ENCODE peak calls at places on chromosomes 12 and 14, in seven cellular contexts. One of them, this sample, is unnamed.

GRCh38 chr12:44088647-44089046 is 252.8 kb downstream of the TMEM117 start:
- DNase-seq in HTR-8/SVneo: no peak
- DNase-seq in natural killer cell: no peak
- DNase-seq in HEK293T: no peak
- DNase-seq in HCT116: no peak
- DNase-seq in GM06990: no peak
- DNase-seq in stimulated activated CD4-positive, alpha-beta T cell treated with anti-CD3 and anti-CD28 coated beads, Interleukin-4, amount 100 ng/mL, for 24 hours: no peak
- DNase-seq in this sample: no peak

GRCh38 chr12:124347335-124347734 is 52.4 kb downstream of the RFLNA start:
- DNase-seq in HTR-8/SVneo: no peak
- DNase-seq in natural killer cell: no peak
- DNase-seq in HEK293T: no peak
- DNase-seq in HCT116: no peak
- DNase-seq in GM06990: no peak
- DNase-seq in stimulated activated CD4-positive, alpha-beta T cell treated with anti-CD3 and anti-CD28 coated beads, Interleukin-4, amount 100 ng/mL, for 24 hours: no peak
- DNase-seq in this sample: no peak

GRCh38 chr12:122086641-122087285 is 8.2 kb downstream of the MLXIP start:
- DNase-seq in HTR-8/SVneo: no peak
- DNase-seq in natural killer cell: no peak
- DNase-seq in HEK293T: no peak
- DNase-seq in HCT116: no peak
- DNase-seq in GM06990: no peak
- DNase-seq in stimulated activated CD4-positive, alpha-beta T cell treated with anti-CD3 and anti-CD28 coated beads, Interleukin-4, amount 100 ng/mL, for 24 hours: no peak
- DNase-seq in this sample: no peak

GRCh38 chr12:7154042-7154441 is 23.9 kb downstream of the CLSTN3 start:
- DNase-seq in HTR-8/SVneo: no peak
- DNase-seq in natural killer cell: no peak
- DNase-seq in HEK293T: no peak
- DNase-seq in HCT116: no peak
- DNase-seq in GM06990: no peak
- DNase-seq in stimulated activated CD4-positive, alpha-beta T cell treated with anti-CD3 and anti-CD28 coated beads, Interleukin-4, amount 100 ng/mL, for 24 hours: no peak
- DNase-seq in this sample: no peak

GRCh38 chr12:15274561-15274967 is 47.7 kb upstream of the PTPRO start:
- DNase-seq in HTR-8/SVneo: no peak
- DNase-seq in natural killer cell: no peak
- DNase-seq in HEK293T: no peak
- DNase-seq in HCT116: no peak
- DNase-seq in GM06990: no peak
- DNase-seq in stimulated activated CD4-positive, alpha-beta T cell treated with anti-CD3 and anti-CD28 coated beads, Interleukin-4, amount 100 ng/mL, for 24 hours: no peak
- DNase-seq in this sample: no peak

GRCh38 chr14:96362071-96362964 is 823 bp downstream of the ATG2B start:
- DNase-seq in HTR-8/SVneo: peak
- DNase-seq in natural killer cell: peak
- DNase-seq in HEK293T: peak
- DNase-seq in HCT116: peak
- DNase-seq in GM06990: peak
- DNase-seq in stimulated activated CD4-positive, alpha-beta T cell treated with anti-CD3 and anti-CD28 coated beads, Interleukin-4, amount 100 ng/mL, for 24 hours: peak
- DNase-seq in this sample: no peak

GRCh38 chr12:107670999-107671643 is 14.5 kb upstream of the PWP1 start:
- DNase-seq in HTR-8/SVneo: no peak
- DNase-seq in natural killer cell: no peak
- DNase-seq in HEK293T: peak
- DNase-seq in HCT116: peak
- DNase-seq in GM06990: peak
- DNase-seq in stimulated activated CD4-positive, alpha-beta T cell treated with anti-CD3 and anti-CD28 coated beads, Interleukin-4, amount 100 ng/mL, for 24 hours: peak
- DNase-seq in this sample: no peak

GRCh38 chr12:15596174-15596573 is 193.0 kb downstream of the EPS8 start:
- DNase-seq in HTR-8/SVneo: no peak
- DNase-seq in natural killer cell: no peak
- DNase-seq in HEK293T: no peak
- DNase-seq in HCT116: no peak
- DNase-seq in GM06990: no peak
- DNase-seq in stimulated activated CD4-positive, alpha-beta T cell treated with anti-CD3 and anti-CD28 coated beads, Interleukin-4, amount 100 ng/mL, for 24 hours: no peak
- DNase-seq in this sample: no peak

GRCh38 chr14:100747021-100747586 is 20.4 kb downstream of the DLK1 start:
- DNase-seq in HTR-8/SVneo: no peak
- DNase-seq in natural killer cell: no peak
- DNase-seq in HEK293T: no peak
- DNase-seq in HCT116: peak
- DNase-seq in GM06990: no peak
- DNase-seq in stimulated activated CD4-positive, alpha-beta T cell treated with anti-CD3 and anti-CD28 coated beads, Interleukin-4, amount 100 ng/mL, for 24 hours: no peak
- DNase-seq in this sample: no peak

GRCh38 chr12:29051221-29051620 is 97.9 kb upstream of the FAR2 start:
- DNase-seq in HTR-8/SVneo: no peak
- DNase-seq in natural killer cell: no peak
- DNase-seq in HEK293T: no peak
- DNase-seq in HCT116: no peak
- DNase-seq in GM06990: no peak
- DNase-seq in stimulated activated CD4-positive, alpha-beta T cell treated with anti-CD3 and anti-CD28 coated beads, Interleukin-4, amount 100 ng/mL, for 24 hours: no peak
- DNase-seq in this sample: no peak

GRCh38 chr12:15151141-15152091 is 69.8 kb downstream of the RERG start:
- DNase-seq in HTR-8/SVneo: no peak
- DNase-seq in natural killer cell: no peak
- DNase-seq in HEK293T: no peak
- DNase-seq in HCT116: peak
- DNase-seq in GM06990: no peak
- DNase-seq in stimulated activated CD4-positive, alpha-beta T cell treated with anti-CD3 and anti-CD28 coated beads, Interleukin-4, amount 100 ng/mL, for 24 hours: no peak
- DNase-seq in this sample: peak

GRCh38 chr14:73008501-73008900 is 18.4 kb downstream of the ZFYVE1 start:
- DNase-seq in HTR-8/SVneo: no peak
- DNase-seq in natural killer cell: no peak
- DNase-seq in HEK293T: no peak
- DNase-seq in HCT116: no peak
- DNase-seq in GM06990: no peak
- DNase-seq in stimulated activated CD4-positive, alpha-beta T cell treated with anti-CD3 and anti-CD28 coated beads, Interleukin-4, amount 100 ng/mL, for 24 hours: no peak
- DNase-seq in this sample: no peak

GRCh38 chr14:77022219-77022852 is 6.2 kb downstream of the IRF2BPL start:
- DNase-seq in HTR-8/SVneo: no peak
- DNase-seq in natural killer cell: no peak
- DNase-seq in HEK293T: no peak
- DNase-seq in HCT116: no peak
- DNase-seq in GM06990: peak
- DNase-seq in stimulated activated CD4-positive, alpha-beta T cell treated with anti-CD3 and anti-CD28 coated beads, Interleukin-4, amount 100 ng/mL, for 24 hours: no peak
- DNase-seq in this sample: no peak

GRCh38 chr12:96416033-96416790 is 16.0 kb upstream of the CDK17 start:
- DNase-seq in HTR-8/SVneo: no peak
- DNase-seq in natural killer cell: no peak
- DNase-seq in HEK293T: no peak
- DNase-seq in HCT116: no peak
- DNase-seq in GM06990: no peak
- DNase-seq in stimulated activated CD4-positive, alpha-beta T cell treated with anti-CD3 and anti-CD28 coated beads, Interleukin-4, amount 100 ng/mL, for 24 hours: no peak
- DNase-seq in this sample: no peak

GRCh38 chr12:90027889-90028570 is 319.4 kb upstream of the ATP2B1 start:
- DNase-seq in HTR-8/SVneo: no peak
- DNase-seq in natural killer cell: no peak
- DNase-seq in HEK293T: no peak
- DNase-seq in HCT116: no peak
- DNase-seq in GM06990: no peak
- DNase-seq in stimulated activated CD4-positive, alpha-beta T cell treated with anti-CD3 and anti-CD28 coated beads, Interleukin-4, amount 100 ng/mL, for 24 hours: no peak
- DNase-seq in this sample: no peak

GRCh38 chr14:20455355-20456300 is 602 bp downstream of the APEX1 start:
- DNase-seq in HTR-8/SVneo: no peak
- DNase-seq in natural killer cell: no peak
- DNase-seq in HEK293T: peak
- DNase-seq in HCT116: no peak
- DNase-seq in GM06990: no peak
- DNase-seq in stimulated activated CD4-positive, alpha-beta T cell treated with anti-CD3 and anti-CD28 coated beads, Interleukin-4, amount 100 ng/mL, for 24 hours: no peak
- DNase-seq in this sample: no peak

GRCh38 chr12:20415013-20415412 is 46.7 kb downstream of the PDE3A start:
- DNase-seq in HTR-8/SVneo: no peak
- DNase-seq in natural killer cell: no peak
- DNase-seq in HEK293T: no peak
- DNase-seq in HCT116: no peak
- DNase-seq in GM06990: no peak
- DNase-seq in stimulated activated CD4-positive, alpha-beta T cell treated with anti-CD3 and anti-CD28 coated beads, Interleukin-4, amount 100 ng/mL, for 24 hours: no peak
- DNase-seq in this sample: no peak

GRCh38 chr12:23707270-23707669 is 242.2 kb downstream of the SOX5 start:
- DNase-seq in HTR-8/SVneo: no peak
- DNase-seq in natural killer cell: no peak
- DNase-seq in HEK293T: no peak
- DNase-seq in HCT116: no peak
- DNase-seq in GM06990: no peak
- DNase-seq in stimulated activated CD4-positive, alpha-beta T cell treated with anti-CD3 and anti-CD28 coated beads, Interleukin-4, amount 100 ng/mL, for 24 hours: no peak
- DNase-seq in this sample: no peak

GRCh38 chr14:89507926-89508460 is 91.0 kb upstream of the FOXN3 start:
- DNase-seq in HTR-8/SVneo: no peak
- DNase-seq in natural killer cell: no peak
- DNase-seq in HEK293T: no peak
- DNase-seq in HCT116: peak
- DNase-seq in GM06990: no peak
- DNase-seq in stimulated activated CD4-positive, alpha-beta T cell treated with anti-CD3 and anti-CD28 coated beads, Interleukin-4, amount 100 ng/mL, for 24 hours: no peak
- DNase-seq in this sample: no peak

GRCh38 chr14:34693228-34693939 is 21.0 kb downstream of the CFL2 start:
- DNase-seq in HTR-8/SVneo: no peak
- DNase-seq in natural killer cell: no peak
- DNase-seq in HEK293T: no peak
- DNase-seq in HCT116: peak
- DNase-seq in GM06990: no peak
- DNase-seq in stimulated activated CD4-positive, alpha-beta T cell treated with anti-CD3 and anti-CD28 coated beads, Interleukin-4, amount 100 ng/mL, for 24 hours: no peak
- DNase-seq in this sample: no peak

GRCh38 chr12:2893007-2893406 is 2.3 kb downstream of the TULP3 start:
- DNase-seq in HTR-8/SVneo: peak
- DNase-seq in natural killer cell: no peak
- DNase-seq in HEK293T: no peak
- DNase-seq in HCT116: no peak
- DNase-seq in GM06990: no peak
- DNase-seq in stimulated activated CD4-positive, alpha-beta T cell treated with anti-CD3 and anti-CD28 coated beads, Interleukin-4, amount 100 ng/mL, for 24 hours: no peak
- DNase-seq in this sample: no peak

GRCh38 chr14:91396959-91397815 is 20.4 kb downstream of the CCDC88C start:
- DNase-seq in HTR-8/SVneo: no peak
- DNase-seq in natural killer cell: no peak
- DNase-seq in HEK293T: no peak
- DNase-seq in HCT116: no peak
- DNase-seq in GM06990: peak
- DNase-seq in stimulated activated CD4-positive, alpha-beta T cell treated with anti-CD3 and anti-CD28 coated beads, Interleukin-4, amount 100 ng/mL, for 24 hours: peak
- DNase-seq in this sample: no peak

GRCh38 chr14:75631453-75631831 is 29.2 kb downstream of the ERG28 start:
- DNase-seq in HTR-8/SVneo: no peak
- DNase-seq in natural killer cell: no peak
- DNase-seq in HEK293T: no peak
- DNase-seq in HCT116: no peak
- DNase-seq in GM06990: no peak
- DNase-seq in stimulated activated CD4-positive, alpha-beta T cell treated with anti-CD3 and anti-CD28 coated beads, Interleukin-4, amount 100 ng/mL, for 24 hours: no peak
- DNase-seq in this sample: peak

GRCh38 chr12:47079365-47079893 is at the start of gene PCED1B:
- DNase-seq in HTR-8/SVneo: no peak
- DNase-seq in natural killer cell: peak
- DNase-seq in HEK293T: peak
- DNase-seq in HCT116: no peak
- DNase-seq in GM06990: peak
- DNase-seq in stimulated activated CD4-positive, alpha-beta T cell treated with anti-CD3 and anti-CD28 coated beads, Interleukin-4, amount 100 ng/mL, for 24 hours: peak
- DNase-seq in this sample: peak

GRCh38 chr12:96073346-96074336 is 38.3 kb upstream of the LTA4H start:
- DNase-seq in HTR-8/SVneo: no peak
- DNase-seq in natural killer cell: no peak
- DNase-seq in HEK293T: no peak
- DNase-seq in HCT116: no peak
- DNase-seq in GM06990: no peak
- DNase-seq in stimulated activated CD4-positive, alpha-beta T cell treated with anti-CD3 and anti-CD28 coated beads, Interleukin-4, amount 100 ng/mL, for 24 hours: no peak
- DNase-seq in this sample: no peak

GRCh38 chr14:59816931-59817330 is 53.6 kb downstream of the RTN1 start:
- DNase-seq in HTR-8/SVneo: no peak
- DNase-seq in natural killer cell: no peak
- DNase-seq in HEK293T: no peak
- DNase-seq in HCT116: no peak
- DNase-seq in GM06990: no peak
- DNase-seq in stimulated activated CD4-positive, alpha-beta T cell treated with anti-CD3 and anti-CD28 coated beads, Interleukin-4, amount 100 ng/mL, for 24 hours: no peak
- DNase-seq in this sample: no peak

GRCh38 chr12:98896938-98897337 is 251.8 kb downstream of the APAF1 start:
- DNase-seq in HTR-8/SVneo: no peak
- DNase-seq in natural killer cell: no peak
- DNase-seq in HEK293T: no peak
- DNase-seq in HCT116: no peak
- DNase-seq in GM06990: no peak
- DNase-seq in stimulated activated CD4-positive, alpha-beta T cell treated with anti-CD3 and anti-CD28 coated beads, Interleukin-4, amount 100 ng/mL, for 24 hours: no peak
- DNase-seq in this sample: no peak

GRCh38 chr12:52907092-52907810 is 2.4 kb upstream of the KRT8 start:
- DNase-seq in HTR-8/SVneo: no peak
- DNase-seq in natural killer cell: no peak
- DNase-seq in HEK293T: no peak
- DNase-seq in HCT116: no peak
- DNase-seq in GM06990: no peak
- DNase-seq in stimulated activated CD4-positive, alpha-beta T cell treated with anti-CD3 and anti-CD28 coated beads, Interleukin-4, amount 100 ng/mL, for 24 hours: no peak
- DNase-seq in this sample: no peak

GRCh38 chr14:21307641-21308040 is 27.8 kb downstream of the RPGRIP1 start:
- DNase-seq in HTR-8/SVneo: no peak
- DNase-seq in natural killer cell: no peak
- DNase-seq in HEK293T: no peak
- DNase-seq in HCT116: no peak
- DNase-seq in GM06990: peak
- DNase-seq in stimulated activated CD4-positive, alpha-beta T cell treated with anti-CD3 and anti-CD28 coated beads, Interleukin-4, amount 100 ng/mL, for 24 hours: no peak
- DNase-seq in this sample: no peak

GRCh38 chr12:106188249-106188648 is 49.5 kb upstream of the NUAK1 start:
- DNase-seq in HTR-8/SVneo: no peak
- DNase-seq in natural killer cell: no peak
- DNase-seq in HEK293T: no peak
- DNase-seq in HCT116: no peak
- DNase-seq in GM06990: no peak
- DNase-seq in stimulated activated CD4-positive, alpha-beta T cell treated with anti-CD3 and anti-CD28 coated beads, Interleukin-4, amount 100 ng/mL, for 24 hours: no peak
- DNase-seq in this sample: peak

GRCh38 chr14:92603309-92604257 is 90.0 kb downstream of the RIN3 start:
- DNase-seq in HTR-8/SVneo: no peak
- DNase-seq in natural killer cell: peak
- DNase-seq in HEK293T: no peak
- DNase-seq in HCT116: no peak
- DNase-seq in GM06990: no peak
- DNase-seq in stimulated activated CD4-positive, alpha-beta T cell treated with anti-CD3 and anti-CD28 coated beads, Interleukin-4, amount 100 ng/mL, for 24 hours: peak
- DNase-seq in this sample: peak

GRCh38 chr12:63668028-63668799 is at the start of gene DPY19L2:
- DNase-seq in HTR-8/SVneo: peak
- DNase-seq in natural killer cell: no peak
- DNase-seq in HEK293T: peak
- DNase-seq in HCT116: no peak
- DNase-seq in GM06990: peak
- DNase-seq in stimulated activated CD4-positive, alpha-beta T cell treated with anti-CD3 and anti-CD28 coated beads, Interleukin-4, amount 100 ng/mL, for 24 hours: peak
- DNase-seq in this sample: peak

GRCh38 chr12:119354187-119354586 is 19.7 kb downstream of the CCDC60 start:
- DNase-seq in HTR-8/SVneo: no peak
- DNase-seq in natural killer cell: no peak
- DNase-seq in HEK293T: no peak
- DNase-seq in HCT116: no peak
- DNase-seq in GM06990: no peak
- DNase-seq in stimulated activated CD4-positive, alpha-beta T cell treated with anti-CD3 and anti-CD28 coated beads, Interleukin-4, amount 100 ng/mL, for 24 hours: no peak
- DNase-seq in this sample: no peak

This sample was measured in neuronal stem cell.